ENCODE peak calls at places on chromosomes 6 and 20, in eight cellular contexts. J is fibroblast of the aortic adventitia, K is epithelial cell of esophagus, N is bronchial epithelial cell, M is OCI-LY7, O is heart left ventricle, I is lower leg skin, Z is psoas muscle. A is an unnamed sample.

GRCh38 chr6:38198219-38198618 is 378.7 kb downstream of the ZFAND3 start:
- DNase-seq in Z (no peak), J (no peak), N (no peak), K (no peak), M (no peak), O (no peak), I (peak), A (no peak)

GRCh38 chr6:45432944-45433343 is 55.2 kb upstream of the SUPT3H start:
- DNase-seq in N (peak), J (peak), K (peak), Z (no peak), I (no peak), M (no peak), O (no peak), A (no peak)

GRCh38 chr6:90000864-90001731 is 106.8 kb downstream of the GJA10 start:
- DNase-seq in I (no peak), O (no peak), J (no peak), N (peak), Z (no peak), K (peak), M (no peak), A (no peak)

GRCh38 chr6:99019341-99019740 is 71.6 kb upstream of the FBXL4 start:
- DNase-seq in O (no peak), Z (no peak), M (no peak), K (peak), N (peak), I (no peak), J (peak), A (no peak)

GRCh38 chr6:15384901-15385300 is 139.0 kb downstream of the JARID2 start:
- DNase-seq in N (no peak), K (no peak), M (no peak), Z (no peak), O (no peak), I (no peak), J (no peak), A (no peak)

GRCh38 chr20:57987659-57988058 is 240.8 kb downstream of the ANKRD60 start:
- DNase-seq in I (no peak), Z (no peak), O (no peak), J (no peak), N (no peak), K (no peak), M (no peak), A (no peak)

GRCh38 chr6:22413681-22414305 is 117.0 kb upstream of the PRL start:
- DNase-seq in O (no peak), N (no peak), J (peak), K (peak), M (no peak), I (no peak), Z (no peak), A (no peak)

GRCh38 chr6:48978016-48978415 is 485.0 kb downstream of the MMUT start:
- DNase-seq in I (no peak), J (peak), O (no peak), K (peak), N (peak), Z (no peak), M (no peak), A (no peak)

GRCh38 chr6:97705568-97705967 is 422.6 kb upstream of the MMS22L start:
- DNase-seq in K (peak), J (peak), M (peak), I (no peak), O (no peak), N (peak), Z (no peak), A (no peak)

GRCh38 chr6:106626485-106626884 is 2.8 kb downstream of the RTN4IP1 start:
- DNase-seq in I (no peak), Z (no peak), J (no peak), M (peak), K (no peak), O (no peak), N (no peak), A (no peak)

GRCh38 chr20:46121531-46121930 is 3.4 kb downstream of the CD40 start:
- DNase-seq in J (no peak), N (no peak), K (no peak), M (no peak), I (no peak), O (no peak), Z (no peak), A (no peak)

GRCh38 chr6:82711105-82711829 is 347.6 kb downstream of the TPBG start:
- DNase-seq in Z (no peak), O (no peak), K (no peak), J (peak), I (no peak), M (no peak), N (no peak), A (no peak)

GRCh38 chr20:10113746-10114145 is 79.0 kb downstream of the ANKEF1 start:
- DNase-seq in K (peak), N (peak), Z (no peak), I (no peak), O (no peak), J (no peak), M (no peak), A (no peak)

DNA sequence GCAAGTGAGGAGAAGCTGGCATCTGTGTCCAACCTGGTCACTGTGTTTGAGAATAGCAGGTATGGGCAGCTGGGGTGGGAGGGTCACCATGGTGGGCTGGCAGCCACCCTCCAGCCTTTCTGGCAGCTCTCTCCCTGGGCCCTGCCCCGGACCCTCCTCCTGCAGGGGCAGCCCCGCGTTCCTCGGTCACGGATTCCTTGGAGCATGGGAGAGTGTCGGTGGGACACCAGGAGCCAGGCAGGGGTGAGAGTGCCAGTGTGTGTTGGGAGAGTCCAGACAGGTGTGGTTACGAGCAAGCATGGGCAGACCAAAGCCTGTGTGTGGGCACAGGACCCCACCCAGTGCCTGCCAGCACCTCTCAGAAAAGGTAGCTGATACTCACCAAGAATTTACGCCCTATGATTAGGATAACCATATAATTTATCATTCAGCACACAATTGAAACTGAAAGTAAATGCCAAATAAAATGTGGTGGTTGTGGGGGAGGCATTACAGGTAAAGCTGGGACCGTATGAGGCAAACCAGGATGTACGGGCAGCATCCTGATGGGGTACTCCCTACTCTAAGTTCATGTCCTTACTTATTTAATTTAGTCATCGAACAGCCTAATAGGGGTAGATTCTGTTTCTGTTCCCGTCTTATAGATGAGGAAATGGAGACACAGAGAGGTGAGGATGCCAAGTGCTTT is 516 bp downstream of the FGD2 start:
- DNase-seq in J (no peak), I (no peak), N (no peak), Z (no peak), O (no peak), M (peak), K (no peak), A (no peak)
- H3K4me3 ChIP-seq in J (no peak), I (peak), N (no peak), Z (peak), O (peak), M (peak), K (no peak), A (peak)

GRCh38 chr6:32608374-32608773 is 18.7 kb upstream of the HLA-DRB1 start:
- DNase-seq in K (no peak), J (no peak), I (no peak), N (no peak), Z (no peak), O (no peak), M (no peak), A (no peak)
- TF ChIP-seq CTCF in K (no peak), J (no peak), I (no peak), N (no peak), Z (no peak), O (no peak), M (no peak), A (peak)

DNA sequence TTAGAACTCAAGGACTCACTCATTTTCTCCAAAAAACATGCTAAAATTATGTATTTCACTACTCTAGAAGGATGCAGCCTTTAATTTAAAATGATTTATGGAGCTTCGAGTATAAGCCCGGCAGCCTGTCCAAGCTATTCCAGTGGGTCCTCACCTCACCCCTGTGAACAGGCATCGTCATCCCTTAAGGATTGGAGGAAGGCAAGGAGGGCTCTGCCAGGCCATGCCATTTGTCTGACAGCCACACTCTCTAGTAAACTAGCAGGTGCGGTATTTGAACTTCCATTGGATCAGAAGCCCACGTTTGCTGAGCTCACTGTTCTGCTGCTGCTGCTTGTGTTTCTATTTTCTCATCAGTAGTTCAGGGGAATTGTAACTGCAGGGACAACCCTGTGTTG is 39.8 kb upstream of the NAA20 start:
- DNase-seq in J (no peak), O (no peak), Z (no peak), M (no peak), N (no peak), K (peak), I (peak), A (no peak)
- H3K4me3 ChIP-seq in J (peak), O (peak), Z (peak), M (no peak), N (peak), K (peak), I (peak), A (no peak)

GRCh38 chr20:12166053-12166717 is 248.5 kb downstream of the BTBD3 start:
- DNase-seq in I (no peak), K (peak), N (peak), M (no peak), J (peak), Z (peak), O (peak), A (no peak)
- TF ChIP-seq CTCF in I (no peak), K (peak), N (no peak), M (no peak), J (peak), Z (no peak), O (no peak), A (no peak)

GRCh38 chr6:108119212-108120141 is 44.9 kb upstream of the OSTM1 start:
- DNase-seq in M (no peak), K (no peak), J (no peak), I (no peak), N (no peak), O (no peak), Z (no peak), A (no peak)
- H3K4me3 ChIP-seq in M (no peak), K (no peak), J (peak), I (no peak), N (no peak), O (peak), Z (peak), A (peak)

GRCh38 chr6:30344868-30345671 is at the start of gene RPP21:
- DNase-seq in M (peak), N (peak), J (peak), K (peak), Z (peak), O (peak), I (peak), A (peak)
- TF ChIP-seq CTCF in M (no peak), N (no peak), J (no peak), K (no peak), Z (no peak), O (no peak), I (no peak), A (no peak)

GRCh38 chr20:47749367-47749766 is 35.9 kb downstream of the SULF2 start:
- DNase-seq in O (no peak), N (peak), Z (peak), I (no peak), M (no peak), K (no peak), J (peak), A (no peak)
- H3K4me3 ChIP-seq in O (no peak), N (no peak), Z (no peak), I (no peak), M (no peak), K (no peak), J (no peak), A (no peak)